ENCODE peak calls at places on chromosomes 4 and X, in eight cellular contexts. A is cardiac fibroblast, D is MM.1S, E is IMR-90, S is K562, I is AG09319, B is tibial nerve, N is esophagus squamous epithelium. T is an unnamed sample.

GRCh38 chr4:123361195-123361861 is 35.3 kb upstream of the SPRY1 start:
- DNase-seq in I (peak), S (no peak), B (no peak), E (peak), D (no peak), A (peak), N (no peak), T (no peak)

GRCh38 chr4:2079926-2080325 is 20.8 kb downstream of the NAT8L start:
- DNase-seq in S (no peak), D (no peak), A (no peak), B (no peak), N (no peak), E (no peak), I (no peak), T (peak)

GRCh38 chrX:48278958-48279357 is 23.8 kb downstream of the SSX1 start:
- DNase-seq in B (peak), S (peak), N (no peak), A (no peak), E (no peak), D (no peak), I (no peak), T (no peak)

GRCh38 chrX:99353412-99353811 is 1056.7 kb downstream of the PCDH19 start:
- DNase-seq in D (no peak), E (no peak), B (no peak), I (no peak), S (no peak), N (no peak), A (no peak), T (no peak)

GRCh38 chr4:174262624-174263444 is 20.6 kb downstream of the FBXO8 start:
- DNase-seq in I (no peak), B (no peak), S (no peak), A (no peak), N (no peak), D (no peak), E (no peak), T (no peak)

GRCh38 chr4:117096886-117097285 is 11.5 kb upstream of the TRAM1L1 start:
- DNase-seq in E (no peak), I (no peak), B (no peak), S (no peak), A (no peak), D (peak), N (no peak), T (no peak)

GRCh38 chr4:98625920-98626319 is 32.5 kb downstream of the TSPAN5 start:
- DNase-seq in I (no peak), D (no peak), E (no peak), A (no peak), B (no peak), N (no peak), S (no peak), T (no peak)

GRCh38 chr4:3517731-3518510 is 14.3 kb downstream of the LRPAP1 start:
- DNase-seq in N (no peak), A (no peak), E (no peak), S (no peak), D (no peak), B (no peak), I (no peak), T (no peak)

GRCh38 chrX:103554687-103555417 is 30.5 kb upstream of the TCEAL4 start:
- DNase-seq in I (no peak), N (no peak), B (peak), E (peak), S (peak), D (peak), A (no peak), T (peak)

GRCh38 chr4:132332932-132333722 is 816.0 kb upstream of the PCDH10 start:
- DNase-seq in I (no peak), D (peak), S (peak), N (no peak), B (no peak), E (no peak), A (peak), T (no peak)

GRCh38 chr4:94076498-94076897 is 131.2 kb upstream of the SMARCAD1 start:
- DNase-seq in D (no peak), A (no peak), I (no peak), B (no peak), N (no peak), E (no peak), S (no peak), T (peak)

GRCh38 chr4:138175337-138175794 is 66.8 kb downstream of the SLC7A11 start:
- DNase-seq in D (no peak), N (no peak), E (peak), I (peak), A (peak), S (no peak), B (no peak), T (no peak)

GRCh38 chr4:76696109-76696508 is 201.8 kb downstream of the SOWAHB start:
- DNase-seq in B (no peak), S (no peak), D (no peak), N (no peak), A (no peak), I (no peak), E (peak), T (no peak)

GRCh38 chr4:1246111-1246881 is 2.6 kb downstream of the CTBP1 start:
- DNase-seq in N (no peak), S (no peak), D (no peak), E (no peak), B (no peak), A (no peak), I (no peak), T (peak)

GRCh38 chrX:50838820-50839600 is 25.0 kb upstream of the SHROOM4 start:
- DNase-seq in B (no peak), I (no peak), N (no peak), A (peak), S (no peak), D (no peak), E (no peak), T (no peak)

GRCh38 chr4:183355405-183355804 is 33.2 kb upstream of the CLDN24 start:
- DNase-seq in D (no peak), I (no peak), N (no peak), A (peak), E (peak), B (no peak), S (no peak), T (no peak)

GRCh38 chr4:168604496-168605373 is 107.9 kb downstream of the PALLD start:
- DNase-seq in E (peak), I (no peak), B (no peak), A (peak), S (no peak), N (no peak), D (no peak), T (no peak)

GRCh38 chr4:184784628-184785257 is 41.0 kb downstream of the ACSL1 start:
- DNase-seq in N (no peak), E (no peak), D (no peak), I (no peak), S (no peak), A (no peak), B (no peak), T (no peak)

GRCh38 chr4:184782731-184783472 is 42.9 kb downstream of the ACSL1 start:
- DNase-seq in D (no peak), N (no peak), B (no peak), S (no peak), I (no peak), E (no peak), A (no peak), T (no peak)

GRCh38 chr4:184787766-184788503 is 37.8 kb downstream of the ACSL1 start:
- DNase-seq in B (no peak), D (no peak), A (no peak), N (no peak), I (peak), E (no peak), S (no peak), T (no peak)

DNA sequence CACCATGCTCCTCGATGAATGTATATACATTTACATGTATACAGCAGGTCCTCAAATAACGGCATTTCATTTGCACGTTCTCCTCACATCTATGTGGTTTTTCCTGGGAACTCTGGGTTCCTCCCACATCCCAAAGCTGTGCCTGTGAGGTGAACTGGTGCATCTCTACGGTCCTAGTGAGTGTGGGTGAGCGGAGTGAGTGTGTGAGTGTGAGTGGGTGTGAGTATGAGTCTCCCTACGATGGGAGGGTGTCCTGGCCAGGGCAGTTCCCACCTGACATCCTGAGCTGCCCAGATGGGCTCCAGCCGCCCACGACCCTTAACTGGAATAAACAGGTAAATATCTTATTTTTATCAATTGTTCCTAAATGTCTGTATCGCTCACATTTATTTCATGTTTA is 40.0 kb downstream of the ACSL1 start:
- DNase-seq in E (no peak), B (no peak), I (no peak), N (no peak), D (no peak), A (no peak), S (no peak), T (no peak)
- TF ChIP-seq CTCF in E (no peak), B (no peak), I (no peak), N (no peak), D (no peak), A (no peak), S (no peak), T (no peak)

DNA sequence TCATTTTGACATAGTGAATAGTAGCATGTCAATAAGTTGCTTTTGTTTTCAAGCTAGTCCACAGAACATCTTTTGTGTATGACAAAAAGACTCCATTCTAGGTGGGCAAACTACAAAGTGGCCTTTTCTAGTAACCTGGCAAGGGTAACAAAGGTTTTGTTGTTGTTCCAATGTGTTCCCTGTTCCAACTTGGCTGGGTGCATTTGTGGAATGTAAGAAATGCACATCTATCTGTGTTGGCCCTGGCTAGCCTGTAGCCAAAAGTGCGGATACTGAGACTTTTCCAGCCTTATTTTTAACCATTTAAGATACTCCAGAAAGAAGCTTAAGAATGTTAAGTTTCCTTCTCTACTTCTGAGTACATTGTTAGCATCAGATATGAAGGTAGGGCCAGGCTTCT is 118.7 kb upstream of the CHRDL1 start:
- DNase-seq in N (no peak), E (no peak), D (no peak), I (no peak), A (no peak), S (no peak), B (no peak), T (no peak)
- TF ChIP-seq CTCF in N (no peak), E (no peak), D (no peak), I (no peak), A (no peak), S (no peak), B (no peak), T (no peak)

DNA sequence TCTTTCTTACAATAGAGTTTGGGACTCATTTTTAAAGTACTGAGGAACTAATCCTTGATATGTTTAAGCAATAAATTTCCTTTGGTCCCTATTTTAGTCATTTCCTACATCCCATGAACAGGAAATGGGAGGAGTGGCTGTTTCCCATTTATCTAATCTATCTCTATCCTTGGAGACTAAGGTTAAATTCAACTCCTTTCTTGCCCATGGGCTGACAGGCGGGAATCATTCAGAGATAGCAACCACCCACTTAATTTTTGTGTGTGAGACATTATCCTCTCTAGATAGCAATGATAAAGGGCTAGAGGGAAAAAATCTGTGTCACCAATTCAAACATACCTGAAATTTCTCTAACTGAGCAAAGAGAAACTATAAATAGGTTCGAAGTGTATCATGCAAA is 131.7 kb upstream of the EMCN start:
- DNase-seq in E (no peak), B (no peak), I (no peak), S (no peak), A (peak), D (no peak), N (no peak), T (no peak)
- TF ChIP-seq CTCF in E (no peak), B (no peak), I (no peak), S (no peak), A (no peak), D (no peak), N (no peak), T (no peak)

DNA sequence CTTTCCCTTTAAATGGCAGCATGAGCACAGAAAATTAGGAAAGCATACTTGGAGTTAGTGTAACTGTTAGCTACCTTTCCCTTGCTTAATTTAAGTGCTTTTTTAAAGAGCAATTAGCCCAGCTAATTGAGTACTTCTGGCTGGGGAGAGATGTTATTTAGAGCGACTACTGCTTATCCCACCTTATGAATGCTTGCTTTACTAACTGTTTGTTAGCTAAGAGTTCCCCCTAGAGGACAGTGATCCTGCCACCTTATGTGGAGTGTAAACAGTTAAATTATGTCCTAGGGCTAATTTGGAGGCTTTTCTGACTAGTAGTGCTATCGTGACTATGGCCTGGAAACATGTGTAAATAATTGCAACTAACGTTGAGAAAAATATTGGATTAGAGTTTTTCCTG is 909.4 kb downstream of the FSTL5 start:
- DNase-seq in A (no peak), S (no peak), B (no peak), I (no peak), D (peak), E (no peak), N (no peak), T (no peak)
- TF ChIP-seq CTCF in A (no peak), S (no peak), B (no peak), I (no peak), D (peak), E (no peak), N (no peak), T (no peak)

GRCh38 chrX:111133389-111133788 is 37.4 kb downstream of the PAK3 start:
- DNase-seq in N (no peak), E (peak), D (no peak), B (no peak), A (no peak), S (no peak), I (no peak), T (no peak)
- TF ChIP-seq CTCF in N (no peak), E (no peak), D (no peak), B (no peak), A (no peak), S (no peak), I (no peak), T (no peak)

T was measured in GM20000.